ENCODE peak calls at places on chromosome 7, in four cellular contexts. G is fibroblast of lung, A is heart left ventricle, X is astrocyte. V is an unnamed sample.

GRCh38 chr7:68684246-68684850 is 913.9 kb upstream of the AUTS2 start:
- DNase-seq in A (no peak), X (peak; percentile 81), G (no peak), V (no peak)

GRCh38 chr7:89798599-89798996 is 355.7 kb upstream of the STEAP1 start:
- DNase-seq in G (no peak), A (no peak), X (no peak), V (no peak)

GRCh38 chr7:147240468-147240867 is 1123.9 kb downstream of the CNTNAP2 start:
- DNase-seq in X (no peak), A (no peak), G (no peak), V (no peak)

GRCh38 chr7:87220026-87220733 is 648 bp upstream of the TMEM243 start:
- DNase-seq in X (peak; percentile 63), G (peak; percentile 65), A (peak; percentile 84), V (peak; percentile 81)

GRCh38 chr7:105614341-105614840 is 33.1 kb upstream of the EFCAB10 start:
- DNase-seq in A (no peak), G (no peak), X (no peak), V (no peak)

GRCh38 chr7:5824297-5824610 is 42.8 kb upstream of the RNF216 start:
- DNase-seq in A (no peak), G (no peak), X (no peak), V (no peak)

GRCh38 chr7:662576-662975 is 63.9 kb upstream of the DNAAF5 start:
- DNase-seq in X (no peak), G (no peak), A (no peak), V (no peak)

GRCh38 chr7:22564511-22565045 is 64.6 kb upstream of the STEAP1B start:
- DNase-seq in G (peak; percentile 81), A (peak; percentile 60), X (peak; percentile 96), V (peak; percentile 81)

GRCh38 chr7:18570890-18571478 is 75.4 kb downstream of the HDAC9 start:
- DNase-seq in A (no peak), X (peak; percentile 29), G (peak; percentile 70), V (peak; percentile 40)

GRCh38 chr7:116782177-116782711 is 80.1 kb upstream of the CAPZA2 start:
- DNase-seq in A (no peak), X (peak; percentile 87), G (peak; percentile 73), V (peak; percentile 50)

GRCh38 chr7:27154901-27155815 is 1.3 kb downstream of the HOXA7 start:
- DNase-seq in G (no peak), X (no peak), A (no peak), V (peak; percentile 61)

GRCh38 chr7:105305633-105306032 is 83.1 kb downstream of the SRPK2 start:
- DNase-seq in G (no peak), A (no peak), X (no peak), V (no peak)

GRCh38 chr7:2106920-2107319 is 125.8 kb downstream of the MAD1L1 start:
- DNase-seq in X (peak; percentile 55), A (no peak), G (no peak), V (no peak)

GRCh38 chr7:16712916-16713315 is 40.6 kb upstream of the TSPAN13 start:
- DNase-seq in X (peak; percentile 81), G (no peak), A (no peak), V (no peak)

GRCh38 chr7:149731207-149731955 is 42.0 kb downstream of the ZNF467 start:
- DNase-seq in G (no peak), A (no peak), X (no peak), V (no peak)

GRCh38 chr7:6443372-6443941 is 4.3 kb downstream of the DAGLB start:
- DNase-seq in A (peak; percentile 3), G (peak; percentile 80), X (peak; percentile 94), V (peak; percentile 80)

GRCh38 chr7:152459724-152460251 is 24.0 kb upstream of the KMT2C start:
- DNase-seq in X (no peak), A (peak; percentile 49), G (no peak), V (peak; percentile 59)

GRCh38 chr7:27617651-27618381 is 44.9 kb downstream of the HIBADH start:
- DNase-seq in A (no peak), X (no peak), G (no peak), V (no peak)

GRCh38 chr7:96694082-96694481 is 15.6 kb downstream of the SEM1 start:
- DNase-seq in G (no peak), A (no peak), X (no peak), V (no peak)

GRCh38 chr7:7639847-7640220 is 718 bp upstream of the UMAD1 start:
- DNase-seq in A (peak; percentile 28), G (peak; percentile 20), X (peak; percentile 23), V (peak; percentile 36)

GRCh38 chr7:2006231-2006771 is 226.4 kb downstream of the MAD1L1 start:
- DNase-seq in A (peak; percentile 43), G (no peak), X (no peak), V (no peak)

GRCh38 chr7:944744-945143 is 9.7 kb downstream of the ADAP1 start:
- DNase-seq in X (no peak), A (peak; percentile 6), G (no peak), V (no peak)

GRCh38 chr7:538764-539685 is 19.4 kb upstream of the PDGFA start:
- DNase-seq in A (no peak), G (no peak), X (no peak), V (no peak)

GRCh38 chr7:45073031-45073842 is 15.5 kb downstream of the NACAD start:
- DNase-seq in X (no peak), G (no peak), A (no peak), V (no peak)

GRCh38 chr7:12945901-12946300 is 258.5 kb downstream of the ARL4A start:
- DNase-seq in X (no peak), G (peak; percentile 53), A (no peak), V (peak; percentile 68)

GRCh38 chr7:6188395-6188794 is 84.0 kb downstream of the CYTH3 start:
- DNase-seq in A (no peak), X (no peak), G (no peak), V (no peak)

GRCh38 chr7:8908889-8909288 is 475.5 kb downstream of the NXPH1 start:
- DNase-seq in A (no peak), X (no peak), G (no peak), V (no peak)

GRCh38 chr7:17153571-17153970 is 144.9 kb upstream of the AHR start:
- DNase-seq in G (no peak), X (no peak), A (no peak), V (no peak)

GRCh38 chr7:48083114-48083830 is 5.8 kb upstream of the UPP1 start:
- DNase-seq in A (no peak), G (peak; percentile 84), X (peak; percentile 85), V (peak; percentile 99)

GRCh38 chr7:76123316-76123715 is 75.4 kb downstream of the MDH2 start:
- DNase-seq in G (no peak), X (no peak), A (no peak), V (no peak)

GRCh38 chr7:29496355-29497020 is 67.1 kb upstream of the PRR15 start:
- DNase-seq in G (no peak), X (no peak), A (no peak), V (no peak)
- TF ChIP-seq CTCF in G (no peak), X (no peak), A (no peak), V (no peak)

GRCh38 chr7:102305414-102306268 is 19.0 kb downstream of the SH2B2 start:
- DNase-seq in X (no peak), A (no peak), G (no peak), V (no peak)

GRCh38 chr7:102304668-102305067 is 18.0 kb downstream of the SH2B2 start:
- DNase-seq in G (no peak), A (no peak), X (no peak), V (no peak)

GRCh38 chr7:102310414-102310815 is 23.7 kb downstream of the SH2B2 start:
- DNase-seq in X (no peak), A (no peak), G (no peak), V (no peak)

GRCh38 chr7:102303669-102304422 is 17.2 kb downstream of the SH2B2 start:
- DNase-seq in X (no peak), G (no peak), A (no peak), V (no peak)

DNA sequence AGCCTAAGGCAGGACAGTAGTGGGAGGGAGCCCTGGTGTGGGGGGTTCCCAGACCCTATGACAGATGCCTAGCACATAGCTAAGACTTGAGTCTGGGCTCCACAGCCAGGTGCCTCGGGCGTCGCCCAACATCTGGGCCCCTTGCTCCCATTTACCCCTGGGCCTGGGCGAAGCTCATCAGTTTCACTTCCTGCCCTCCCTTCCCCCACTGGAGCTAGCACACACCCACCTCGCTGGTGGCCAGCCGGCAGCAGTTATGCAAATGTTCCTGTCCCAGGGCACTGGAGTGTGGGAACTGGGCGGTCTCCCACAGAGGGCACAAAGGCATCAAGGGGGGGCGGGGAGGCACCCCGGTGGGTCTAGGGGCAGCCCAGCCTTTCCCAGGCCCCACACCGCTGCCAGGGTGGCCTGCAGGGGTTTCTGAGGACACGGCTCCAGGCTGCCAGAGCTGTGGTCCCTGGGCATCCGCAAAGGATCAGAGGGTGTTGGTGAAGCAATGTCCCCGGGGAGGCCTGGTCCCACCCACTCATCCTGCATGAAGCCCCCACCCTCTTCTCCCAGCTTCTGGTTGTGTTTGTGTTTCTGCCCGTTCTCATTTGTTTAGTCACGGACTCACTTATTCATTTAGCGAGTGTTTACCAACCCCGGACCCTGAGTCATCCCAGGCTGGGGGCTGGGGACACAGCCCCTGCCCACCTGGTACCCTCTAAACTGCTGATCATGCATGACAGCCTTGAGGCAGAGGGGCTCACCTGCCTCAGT is 20.4 kb downstream of the SH2B2 start:
- DNase-seq in A (peak; percentile 54), X (peak; percentile 44), G (peak; percentile 74), V (peak; percentile 79)
- H3K4me3 ChIP-seq in A (no peak overlapping the region), X (peak overlapping the region; percentile 28), G (no peak overlapping the region), V (peak overlapping the region; percentile 29)

DNA sequence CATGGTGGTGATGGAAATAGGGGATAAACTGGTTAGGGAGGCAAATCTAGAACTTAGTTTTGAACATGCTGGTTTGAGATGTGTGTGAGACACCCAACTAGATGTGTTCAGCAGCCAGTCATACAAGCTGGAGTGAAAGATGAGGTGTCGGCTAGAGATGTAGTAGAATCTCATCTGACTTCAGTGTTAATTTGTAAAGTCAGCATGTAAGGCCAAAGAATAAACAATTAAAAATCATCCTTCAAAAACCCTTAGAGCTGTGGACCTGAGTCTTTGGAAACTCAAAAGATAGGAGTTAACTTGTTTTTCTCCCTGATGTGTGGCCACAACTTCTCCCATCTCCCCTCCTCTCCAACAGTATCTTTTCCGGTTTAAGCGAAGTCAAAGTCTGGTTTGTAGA is 22.8 kb upstream of the AGK start:
- DNase-seq in X (no peak), A (no peak), G (no peak), V (no peak)
- TF ChIP-seq CTCF in X (no peak), A (no peak), G (no peak), V (no peak)

GRCh38 chr7:155489862-155490696 is 32.1 kb downstream of the EN2 start:
- DNase-seq in A (no peak), X (no peak), G (no peak), V (no peak)
- H3K4me3 ChIP-seq in A (peak overlapping the region; percentile 52), X (peak overlapping the region; percentile 10), G (no peak overlapping the region), V (no peak overlapping the region)

DNA sequence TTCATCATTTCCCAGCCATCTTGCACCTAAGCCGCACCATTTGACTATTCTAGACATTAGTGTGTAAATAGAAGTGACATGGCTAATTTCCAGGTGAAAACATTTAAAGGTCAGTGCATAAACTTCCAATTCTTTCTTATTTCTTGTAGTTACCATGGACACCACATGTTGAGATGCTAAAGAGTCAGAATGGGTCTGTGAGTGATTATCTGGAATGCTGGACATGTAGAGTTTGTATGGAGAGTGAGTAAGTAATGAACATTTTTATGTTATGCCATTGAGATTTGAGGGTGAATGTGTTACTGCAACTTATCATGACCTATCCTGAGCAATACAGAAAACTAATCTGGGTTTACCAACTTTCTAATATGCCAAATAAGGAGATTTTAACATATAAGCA is 60.4 kb downstream of the MEOX2 start:
- DNase-seq in G (no peak), X (no peak), A (no peak), V (no peak)
- TF ChIP-seq CTCF in G (no peak), X (no peak), A (no peak), V (no peak)